ENCODE peak calls at places on chromosomes 3 and 15, in six cellular contexts. O, B, V, L, P and M are unnamed samples.

GRCh38 chr3:110697961-110698360 is 373.7 kb upstream of the NECTIN3 start:
- DNase-seq in B (no peak), P (peak; percentile 64), O (no peak), L (no peak), V (no peak), M (no peak)

GRCh38 chr15:89451846-89452245 is 44.5 kb downstream of the RHCG start:
- DNase-seq in L (no peak), O (no peak), V (no peak), P (no peak), B (no peak), M (no peak)

GRCh38 chr3:46900007-46900292 is 22.4 kb downstream of the PTH1R start:
- DNase-seq in P (no peak), B (no peak), O (no peak), V (no peak), L (no peak), M (no peak)

GRCh38 chr3:50389368-50389767 is 30.0 kb upstream of the TMEM115 start:
- DNase-seq in L (no peak), O (no peak), P (no peak), V (no peak), B (no peak), M (no peak)

GRCh38 chr3:42711491-42712343 is 9.1 kb upstream of the HHATL start:
- DNase-seq in L (no peak), O (peak; percentile 20), P (no peak), V (no peak), B (no peak), M (no peak)

GRCh38 chr15:98609144-98609852 is 39.0 kb upstream of the IGF1R start:
- DNase-seq in V (no peak), P (peak; percentile 5), L (no peak), O (no peak), B (no peak), M (no peak)

GRCh38 chr3:46228259-46229222 is 13.7 kb upstream of the CCR3 start:
- DNase-seq in L (no peak), B (peak; percentile 92), V (no peak), P (no peak), O (no peak), M (no peak)

GRCh38 chr3:117105650-117106049 is 396.1 kb downstream of the TUSC7 start:
- DNase-seq in B (no peak), O (no peak), L (no peak), V (no peak), P (no peak), M (no peak)

DNA sequence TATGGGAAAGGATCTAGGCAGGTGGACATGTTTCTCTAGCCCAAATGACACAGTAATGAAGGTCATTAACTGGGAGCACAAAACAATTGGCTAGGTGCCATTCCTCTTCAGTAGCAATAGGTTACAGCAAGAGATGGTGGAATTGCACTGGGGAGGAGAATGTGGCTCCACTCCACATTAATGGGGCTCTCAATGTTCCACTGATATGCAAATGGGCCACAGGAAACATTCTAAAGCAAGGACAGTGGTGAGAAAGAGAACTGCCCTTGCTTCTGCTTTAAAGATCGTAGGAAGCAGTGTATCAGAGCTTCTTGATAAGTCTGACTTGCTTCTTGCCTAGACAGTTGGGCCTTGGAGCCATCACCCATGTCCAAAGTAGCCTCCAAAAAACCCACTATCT is 271.4 kb upstream of the PPP2R3A start:
- DNase-seq in B (no peak), O (no peak), P (no peak), L (no peak), V (no peak), M (no peak)
- TF ChIP-seq MYC in B (no peak), O (no peak), P (no peak), L (no peak), V (no peak), M (no peak)

GRCh38 chr3:177966493-177966892 is 569.7 kb upstream of the KCNMB2 start:
- DNase-seq in L (peak; percentile 17), O (no peak), B (no peak), V (no peak), P (no peak), M (no peak)
- TF ChIP-seq MYC in L (no peak), O (no peak), B (no peak), V (no peak), P (no peak), M (no peak)

DNA sequence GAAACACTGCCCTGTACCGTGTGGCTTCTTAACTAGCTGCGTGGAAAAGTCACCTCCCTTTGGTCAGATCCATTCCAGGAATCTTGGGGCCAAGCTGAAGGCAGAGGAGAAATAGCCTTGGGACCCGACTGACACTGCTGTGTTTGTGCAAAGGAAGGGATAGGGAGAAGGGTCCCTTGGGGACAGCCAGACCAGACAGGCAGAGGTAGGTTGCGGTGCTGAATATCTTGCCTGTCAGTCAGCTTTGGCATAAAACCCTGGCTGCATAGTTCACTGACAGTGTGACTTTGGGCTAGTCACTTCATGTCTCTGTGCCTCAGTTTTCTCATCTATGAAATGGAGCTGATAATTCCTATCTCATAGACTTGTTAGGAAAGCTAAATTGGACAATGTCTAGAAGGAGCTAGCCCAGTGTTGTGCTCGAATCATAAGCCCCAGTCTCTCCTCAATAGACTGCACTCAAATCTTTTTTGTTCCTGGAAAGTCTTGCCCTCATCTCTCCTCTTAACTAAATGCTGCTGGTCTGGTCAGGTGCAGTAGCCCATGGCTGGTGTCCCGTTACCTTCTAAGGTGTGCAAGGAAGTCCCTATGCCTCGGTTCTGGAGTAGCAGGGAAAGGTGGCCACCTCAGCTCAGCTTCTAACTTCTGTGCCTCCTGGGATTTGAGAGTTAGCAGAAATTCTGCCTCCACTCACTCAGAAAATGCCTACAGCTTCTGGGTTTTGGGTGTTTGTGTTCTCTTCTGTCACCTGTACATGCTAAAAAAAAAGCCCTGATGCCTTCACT is 25.8 kb downstream of the FGD5 start:
- DNase-seq in V (no peak), L (no peak), P (no peak), O (no peak), B (no peak), M (no peak)
- TF ChIP-seq MYC in V (no peak), L (no peak), P (no peak), O (no peak), B (no peak), M (no peak)

GRCh38 chr3:124786491-124787241 is 56.4 kb downstream of the UMPS start:
- DNase-seq in V (no peak), O (no peak), P (peak; percentile 50), L (no peak), B (no peak), M (no peak)
- TF ChIP-seq MYC in V (no peak), O (no peak), P (no peak), L (no peak), B (no peak), M (no peak)

GRCh38 chr3:181699171-181699903 is 12.4 kb upstream of the SOX2 start:
- DNase-seq in B (no peak), O (no peak), P (peak; percentile 53), L (no peak), V (no peak), M (no peak)

GRCh38 chr3:181703701-181704420 is 7.9 kb upstream of the SOX2 start:
- DNase-seq in V (no peak), L (no peak), P (no peak), O (no peak), B (no peak), M (no peak)

GRCh38 chr3:181696641-181697230 is 15.0 kb upstream of the SOX2 start:
- DNase-seq in V (no peak), P (no peak), B (no peak), L (no peak), O (no peak), M (no peak)

GRCh38 chr3:181698263-181698944 is 13.3 kb upstream of the SOX2 start:
- DNase-seq in O (no peak), L (no peak), P (no peak), B (no peak), V (no peak), M (no peak)

GRCh38 chr3:181700168-181701087 is 11.3 kb upstream of the SOX2 start:
- DNase-seq in B (peak; percentile 67), V (peak; percentile 74), P (peak; percentile 89), O (peak; percentile 50), L (peak; percentile 44), M (peak; percentile 21)
- TF ChIP-seq MYC in B (no peak), V (no peak), P (no peak), O (no peak), L (no peak), M (no peak)

GRCh38 chr3:31765856-31766255 is 215.2 kb downstream of the OSBPL10 start:
- DNase-seq in B (no peak), V (no peak), O (no peak), P (no peak), L (no peak), M (no peak)

GRCh38 chr3:31758342-31758741 is 222.7 kb downstream of the OSBPL10 start:
- DNase-seq in P (no peak), O (no peak), L (no peak), V (no peak), B (no peak), M (no peak)

GRCh38 chr3:31762888-31763351 is 218.1 kb downstream of the OSBPL10 start:
- DNase-seq in V (no peak), P (no peak), B (no peak), L (no peak), O (no peak), M (no peak)

GRCh38 chr3:31760654-31761053 is 220.4 kb downstream of the OSBPL10 start:
- DNase-seq in O (no peak), P (no peak), V (no peak), B (no peak), L (no peak), M (no peak)

DNA sequence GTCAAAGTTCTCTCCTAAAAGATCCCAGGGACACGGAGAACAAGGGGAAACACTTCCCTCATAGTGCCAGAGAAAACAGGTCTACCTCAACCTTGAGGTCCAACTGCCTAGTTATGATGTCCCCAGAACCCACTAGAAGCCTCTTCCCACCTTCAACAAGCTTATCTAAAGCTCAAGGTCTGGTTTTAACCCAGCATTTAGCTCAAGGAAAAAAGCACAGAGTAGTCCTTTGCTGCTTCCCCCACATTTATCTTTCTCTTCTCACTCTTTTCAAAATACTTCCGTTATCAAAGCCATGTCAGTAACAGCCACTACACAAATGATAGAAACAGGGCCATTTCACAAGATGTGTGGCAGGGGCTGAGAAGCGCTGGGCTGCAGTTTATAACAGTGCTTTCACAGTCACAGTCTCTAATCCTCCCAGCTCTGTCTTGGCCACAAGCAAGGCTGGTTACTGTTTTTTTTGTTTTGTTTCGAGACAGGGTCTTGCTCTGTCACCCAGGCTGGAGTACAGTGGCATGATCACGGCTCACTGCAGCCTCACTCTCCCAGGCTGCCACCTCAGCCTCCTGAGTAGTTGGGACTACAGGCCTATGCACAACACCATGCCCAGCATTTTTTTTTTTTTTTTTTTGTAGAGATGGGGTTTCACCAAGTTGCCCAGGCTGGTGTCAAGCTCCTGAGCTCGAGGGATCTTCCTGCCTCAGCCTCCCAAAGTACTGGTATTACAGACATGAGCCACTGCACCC is 218.9 kb downstream of the OSBPL10 start:
- DNase-seq in V (no peak), L (no peak), P (no peak), B (no peak), O (no peak), M (no peak)
- TF ChIP-seq MYC in V (no peak), L (no peak), P (no peak), B (no peak), O (no peak), M (no peak)

DNA sequence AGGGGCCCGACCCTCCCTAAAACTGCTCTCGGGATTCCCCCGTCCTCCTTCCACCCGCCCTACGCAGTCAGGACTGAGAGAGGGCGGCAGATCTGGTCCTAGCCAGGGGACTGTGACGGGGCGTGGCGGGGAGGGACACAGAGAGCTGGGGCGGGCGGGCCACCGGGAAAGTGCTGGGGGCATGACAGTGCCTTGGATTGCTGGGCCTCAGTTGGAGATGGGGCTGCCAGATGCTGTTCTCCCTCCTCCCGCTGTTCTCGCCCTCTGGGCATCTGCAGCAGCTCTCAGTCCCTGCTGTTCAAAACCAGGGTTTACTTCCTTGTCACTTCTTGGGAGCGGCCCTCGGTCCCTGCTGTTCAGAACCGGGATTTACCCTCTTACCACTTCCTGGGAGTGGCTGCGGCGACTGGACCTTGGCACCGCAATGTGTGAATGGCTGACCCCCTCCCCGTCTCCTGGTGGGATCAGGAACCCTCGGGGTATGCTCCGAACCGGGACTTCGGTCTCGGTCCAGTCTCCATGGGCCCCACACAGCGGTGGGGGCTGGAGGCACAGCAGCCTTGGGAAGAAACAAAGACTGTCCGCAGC is 1.8 kb upstream of the RPP25 start:
- DNase-seq in P (no peak), B (no peak), O (peak; percentile 85), L (peak; percentile 68), V (no peak), M (no peak)
- TF ChIP-seq MYC in P (no peak), B (no peak), O (no peak), L (peak; percentile 18), V (no peak), M (no peak)